ENCODE peak calls at places on chromosome 1, in four cellular contexts. One of them, this sample, is unnamed.

GRCh38 chr1:17875882-17876280 is 120.7 kb downstream of the ACTL8 start:
- DNase-seq in SJCRH30: no peak
- DNase-seq in AG10803: peak; percentile 68
- DNase-seq in HFF-Myc: no peak
- DNase-seq in this sample: peak; percentile 45

GRCh38 chr1:9373614-9374013 is 80.9 kb downstream of the SPSB1 start:
- DNase-seq in SJCRH30: no peak
- DNase-seq in AG10803: no peak
- DNase-seq in HFF-Myc: no peak
- DNase-seq in this sample: no peak

GRCh38 chr1:7596126-7596755 is 174.9 kb upstream of the VAMP3 start:
- DNase-seq in SJCRH30: no peak
- DNase-seq in AG10803: no peak
- DNase-seq in HFF-Myc: no peak
- DNase-seq in this sample: no peak

GRCh38 chr1:236147068-236147467 is 4.7 kb downstream of the GPR137B start:
- DNase-seq in SJCRH30: no peak
- DNase-seq in AG10803: no peak
- DNase-seq in HFF-Myc: no peak
- DNase-seq in this sample: no peak

GRCh38 chr1:20440785-20441200 is 45.2 kb downstream of the CAMK2N1 start:
- DNase-seq in SJCRH30: peak; percentile 47
- DNase-seq in AG10803: peak; percentile 26
- DNase-seq in HFF-Myc: no peak
- DNase-seq in this sample: peak; percentile 44

GRCh38 chr1:198935371-198935921 is 296.6 kb downstream of the PTPRC start:
- DNase-seq in SJCRH30: peak; percentile 70
- DNase-seq in AG10803: peak; percentile 90
- DNase-seq in HFF-Myc: peak; percentile 93
- DNase-seq in this sample: peak; percentile 98

GRCh38 chr1:224670506-224670905 is 54.4 kb downstream of the CNIH3 start:
- DNase-seq in SJCRH30: no peak
- DNase-seq in AG10803: peak; percentile 45
- DNase-seq in HFF-Myc: no peak
- DNase-seq in this sample: peak; percentile 47

GRCh38 chr1:221392453-221392852 is 349.4 kb downstream of the DUSP10 start:
- DNase-seq in SJCRH30: no peak
- DNase-seq in AG10803: peak; percentile 97
- DNase-seq in HFF-Myc: peak; percentile 37
- DNase-seq in this sample: peak; percentile 98

GRCh38 chr1:184170719-184171118 is 119.2 kb downstream of the TSEN15 start:
- DNase-seq in SJCRH30: no peak
- DNase-seq in AG10803: no peak
- DNase-seq in HFF-Myc: no peak
- DNase-seq in this sample: no peak

GRCh38 chr1:51320967-51321923 is 9.1 kb downstream of the TTC39A start:
- DNase-seq in SJCRH30: no peak
- DNase-seq in AG10803: no peak
- DNase-seq in HFF-Myc: no peak
- DNase-seq in this sample: no peak
- H3K4me3 ChIP-seq in SJCRH30: no peak overlapping the region
- H3K4me3 ChIP-seq in AG10803: no peak overlapping the region
- H3K4me3 ChIP-seq in HFF-Myc: no peak overlapping the region
- H3K4me3 ChIP-seq in this sample: no peak overlapping the region

GRCh38 chr1:34433099-34433498 is 256.4 kb downstream of the C1orf94 start:
- DNase-seq in SJCRH30: no peak
- DNase-seq in AG10803: no peak
- DNase-seq in HFF-Myc: no peak
- DNase-seq in this sample: no peak
- H3K4me3 ChIP-seq in SJCRH30: no peak overlapping the region
- H3K4me3 ChIP-seq in AG10803: no peak overlapping the region
- H3K4me3 ChIP-seq in HFF-Myc: no peak overlapping the region
- H3K4me3 ChIP-seq in this sample: no peak overlapping the region

DNA sequence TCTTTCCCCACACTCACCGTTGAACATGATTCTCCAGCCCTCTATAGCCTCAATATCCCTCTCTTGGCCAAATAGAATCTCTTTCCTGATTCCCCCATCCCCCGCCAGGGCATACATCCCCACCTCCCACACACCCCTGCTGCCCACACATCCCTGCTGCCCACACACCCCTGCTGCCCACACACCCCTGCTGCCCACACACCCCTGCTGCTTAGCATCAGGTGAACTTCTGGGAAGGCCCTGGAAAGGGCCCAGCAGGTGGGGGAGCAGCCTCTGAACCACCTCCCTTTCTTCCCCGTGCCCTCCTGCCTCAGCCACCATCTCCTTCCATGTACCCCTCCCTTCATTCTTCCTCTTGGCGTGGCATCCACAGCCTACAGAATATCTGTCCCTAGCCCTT is 15.9 kb upstream of the IFNLR1 start:
- DNase-seq in SJCRH30: no peak
- DNase-seq in AG10803: no peak
- DNase-seq in HFF-Myc: no peak
- DNase-seq in this sample: no peak
- H3K4me3 ChIP-seq in SJCRH30: no peak overlapping the region
- H3K4me3 ChIP-seq in AG10803: no peak overlapping the region
- H3K4me3 ChIP-seq in HFF-Myc: no peak overlapping the region
- H3K4me3 ChIP-seq in this sample: no peak overlapping the region

DNA sequence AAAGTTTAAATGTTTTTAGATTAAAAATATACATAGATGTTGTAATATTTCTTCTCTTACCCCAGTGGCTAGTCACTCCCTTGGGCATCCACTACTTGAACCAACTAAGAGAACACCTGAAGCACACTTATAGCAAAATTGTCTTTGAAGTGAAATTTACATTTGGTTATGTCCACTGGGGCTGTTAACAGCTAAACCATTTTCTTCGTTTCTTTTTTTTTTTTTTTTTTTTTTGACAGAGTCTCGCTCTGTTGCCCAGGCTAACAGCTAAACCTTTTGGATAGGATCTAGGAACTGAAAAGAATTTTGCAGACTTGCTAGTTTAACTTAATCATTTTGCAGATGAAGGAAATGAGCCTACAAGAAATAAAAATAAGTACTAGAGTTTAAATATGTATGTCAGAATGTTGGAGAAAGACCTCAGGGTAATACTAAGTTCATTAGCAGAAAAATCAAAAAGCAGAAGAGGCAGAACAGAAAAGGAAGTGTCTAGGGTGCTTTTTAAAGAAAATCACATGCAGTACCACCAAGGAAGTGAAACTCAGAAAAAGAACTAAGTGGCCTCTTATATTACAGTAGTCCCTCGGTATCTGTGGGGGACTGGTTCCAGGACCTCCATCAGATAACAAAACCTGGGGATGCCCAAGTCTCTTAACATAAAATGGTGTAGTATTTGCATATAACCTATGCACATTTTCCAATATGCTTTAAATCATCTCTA is 11.8 kb downstream of the DRAM2 start:
- DNase-seq in SJCRH30: no peak
- DNase-seq in AG10803: no peak
- DNase-seq in HFF-Myc: no peak
- DNase-seq in this sample: no peak
- H3K4me3 ChIP-seq in SJCRH30: no peak overlapping the region
- H3K4me3 ChIP-seq in AG10803: no peak overlapping the region
- H3K4me3 ChIP-seq in HFF-Myc: no peak overlapping the region
- H3K4me3 ChIP-seq in this sample: no peak overlapping the region

GRCh38 chr1:159009287-159009686 is 420 bp upstream of the IFI16 start:
- DNase-seq in SJCRH30: no peak
- DNase-seq in AG10803: no peak
- DNase-seq in HFF-Myc: no peak
- DNase-seq in this sample: no peak

GRCh38 chr1:159008744-159009188 is 941 bp upstream of the IFI16 start:
- DNase-seq in SJCRH30: no peak
- DNase-seq in AG10803: peak; percentile 25
- DNase-seq in HFF-Myc: no peak
- DNase-seq in this sample: no peak

GRCh38 chr1:159011701-159012100 is 2.0 kb downstream of the IFI16 start:
- DNase-seq in SJCRH30: no peak
- DNase-seq in AG10803: no peak
- DNase-seq in HFF-Myc: no peak
- DNase-seq in this sample: no peak

GRCh38 chr1:159009704-159010361 is at the start of gene IFI16:
- DNase-seq in SJCRH30: peak; percentile 31
- DNase-seq in AG10803: peak; percentile 93
- DNase-seq in HFF-Myc: peak; percentile 84
- DNase-seq in this sample: peak; percentile 98

GRCh38 chr1:159010398-159010797 is 691 bp downstream of the IFI16 start:
- DNase-seq in SJCRH30: no peak
- DNase-seq in AG10803: no peak
- DNase-seq in HFF-Myc: no peak
- DNase-seq in this sample: no peak
- H3K4me3 ChIP-seq in SJCRH30: peak overlapping the region; percentile 65
- H3K4me3 ChIP-seq in AG10803: peak overlapping the region; percentile 70
- H3K4me3 ChIP-seq in HFF-Myc: peak overlapping the region; percentile 66
- H3K4me3 ChIP-seq in this sample: peak overlapping the region; percentile 79

GRCh38 chr1:197141556-197141955 is 4.9 kb downstream of the ASPM start:
- DNase-seq in SJCRH30: no peak
- DNase-seq in AG10803: no peak
- DNase-seq in HFF-Myc: no peak
- DNase-seq in this sample: no peak

GRCh38 chr1:197149340-197149739 is 2.9 kb upstream of the ASPM start:
- DNase-seq in SJCRH30: no peak
- DNase-seq in AG10803: no peak
- DNase-seq in HFF-Myc: no peak
- DNase-seq in this sample: no peak

GRCh38 chr1:197146108-197147095 is at the start of gene ASPM:
- DNase-seq in SJCRH30: peak; percentile 91
- DNase-seq in AG10803: peak; percentile 93
- DNase-seq in HFF-Myc: peak; percentile 81
- DNase-seq in this sample: peak; percentile 95

GRCh38 chr1:197145451-197146029 is 929 bp downstream of the ASPM start:
- DNase-seq in SJCRH30: no peak
- DNase-seq in AG10803: no peak
- DNase-seq in HFF-Myc: no peak
- DNase-seq in this sample: no peak

DNA sequence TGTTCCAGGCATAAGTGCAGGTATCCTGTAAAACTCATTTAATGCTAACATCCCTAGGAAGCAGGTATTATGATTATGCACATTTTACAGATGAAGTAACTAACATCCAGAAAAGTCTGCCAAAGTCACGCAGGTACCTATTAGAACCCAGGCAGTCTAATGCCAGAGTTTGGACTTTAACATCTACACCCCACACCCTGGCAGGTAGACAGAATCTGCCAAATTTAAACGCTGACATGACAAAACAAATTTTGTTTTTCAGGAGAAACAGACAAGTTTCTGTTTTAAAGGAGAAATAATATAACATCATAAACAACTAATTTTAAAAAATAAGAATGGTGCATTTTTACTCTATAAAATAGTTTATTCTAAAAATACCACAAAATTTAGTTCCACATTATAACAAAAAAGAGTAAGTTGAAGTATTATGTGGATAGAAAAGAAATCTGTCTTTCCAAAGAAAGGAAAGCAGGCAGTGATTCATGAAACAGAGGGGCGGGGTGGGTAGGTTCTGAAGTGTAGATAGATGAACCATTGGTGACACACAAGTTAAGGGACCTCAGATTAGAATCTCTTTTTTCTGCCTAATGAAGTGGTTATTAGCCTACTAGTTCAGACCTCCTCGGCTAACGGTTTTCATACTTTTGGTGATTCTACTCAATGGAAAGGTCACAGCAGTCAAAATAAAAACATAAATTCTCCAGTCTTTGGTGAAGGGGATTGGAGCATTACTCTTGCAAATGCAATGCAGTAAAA is 1.7 kb downstream of the ASPM start:
- DNase-seq in SJCRH30: no peak
- DNase-seq in AG10803: peak; percentile 28
- DNase-seq in HFF-Myc: no peak
- DNase-seq in this sample: peak; percentile 41
- H3K4me3 ChIP-seq in SJCRH30: peak overlapping the region; percentile 94
- H3K4me3 ChIP-seq in AG10803: peak overlapping the region; percentile 87
- H3K4me3 ChIP-seq in HFF-Myc: peak overlapping the region; percentile 93
- H3K4me3 ChIP-seq in this sample: peak overlapping the region; percentile 82

DNA sequence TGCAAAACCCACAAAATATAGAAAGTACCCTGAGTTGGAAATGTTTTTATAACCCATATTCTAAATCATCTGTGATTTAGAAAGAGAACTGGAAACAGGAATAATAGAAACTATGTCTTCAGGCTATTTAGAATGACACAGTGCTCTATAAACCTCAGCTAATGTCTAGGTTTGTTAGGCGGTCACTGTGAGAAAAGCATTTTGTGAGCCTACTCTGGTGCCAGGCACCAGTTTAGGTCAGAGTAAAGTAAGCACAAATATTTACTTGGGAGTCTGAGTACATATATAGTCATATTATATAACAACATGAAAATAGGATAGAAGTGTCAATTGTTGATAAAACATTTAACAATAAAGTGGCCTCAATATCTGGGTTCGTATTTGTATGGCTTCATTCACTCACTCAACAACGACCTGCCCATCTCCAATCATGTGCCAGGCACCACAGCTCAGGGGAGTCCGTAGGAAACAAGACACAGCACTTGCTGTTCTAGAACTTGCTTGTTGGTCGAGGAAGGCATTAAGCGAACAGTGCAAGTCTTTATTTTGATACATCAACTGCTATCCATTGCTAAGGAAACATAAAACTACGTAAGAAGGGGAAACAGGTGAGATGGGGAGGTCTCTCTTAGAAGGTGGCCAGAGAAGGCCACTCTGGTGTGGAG is 37.2 kb downstream of the GNB1 start:
- DNase-seq in SJCRH30: no peak
- DNase-seq in AG10803: no peak
- DNase-seq in HFF-Myc: no peak
- DNase-seq in this sample: no peak
- H3K4me3 ChIP-seq in SJCRH30: no peak overlapping the region
- H3K4me3 ChIP-seq in AG10803: no peak overlapping the region
- H3K4me3 ChIP-seq in HFF-Myc: no peak overlapping the region
- H3K4me3 ChIP-seq in this sample: no peak overlapping the region

This sample was measured in fibroblast of the aortic adventitia.